ENCODE peak calls at places on chromosomes 3 and 15, in four cellular contexts. One of them, this sample, is unnamed.

GRCh38 chr15:49235446-49236207 is 65.6 kb downstream of the GALK2 start:
- DNase-seq in AG04449: peak
- DNase-seq in right cardiac atrium: peak
- DNase-seq in A549: peak
- DNase-seq in this sample: peak

GRCh38 chr3:128794788-128795649 is 69.0 kb downstream of the RAB7A start:
- DNase-seq in AG04449: no peak
- DNase-seq in right cardiac atrium: peak
- DNase-seq in A549: peak
- DNase-seq in this sample: no peak

GRCh38 chr3:147509444-147509843 is 100.3 kb downstream of the ZIC1 start:
- DNase-seq in AG04449: no peak
- DNase-seq in right cardiac atrium: peak
- DNase-seq in A549: no peak
- DNase-seq in this sample: no peak

GRCh38 chr3:127951276-127951675 is 36.2 kb downstream of the KBTBD12 start:
- DNase-seq in AG04449: no peak
- DNase-seq in right cardiac atrium: peak
- DNase-seq in A549: no peak
- DNase-seq in this sample: no peak

GRCh38 chr3:179348325-179349013 is 960 bp downstream of the MFN1 start:
- DNase-seq in AG04449: no peak
- DNase-seq in right cardiac atrium: no peak
- DNase-seq in A549: no peak
- DNase-seq in this sample: no peak

GRCh38 chr3:9994086-9994844 is 7.6 kb upstream of the EMC3 start:
- DNase-seq in AG04449: no peak
- DNase-seq in right cardiac atrium: no peak
- DNase-seq in A549: no peak
- DNase-seq in this sample: peak

GRCh38 chr3:132716372-132716771 is 5.8 kb downstream of the NPHP3 start:
- DNase-seq in AG04449: no peak
- DNase-seq in right cardiac atrium: no peak
- DNase-seq in A549: no peak
- DNase-seq in this sample: no peak

GRCh38 chr3:141399200-141399599 is 30.9 kb downstream of the ZBTB38 start:
- DNase-seq in AG04449: no peak
- DNase-seq in right cardiac atrium: no peak
- DNase-seq in A549: no peak
- DNase-seq in this sample: no peak

GRCh38 chr3:151770941-151771340 is 37.2 kb downstream of the AADACL2 start:
- DNase-seq in AG04449: no peak
- DNase-seq in right cardiac atrium: peak
- DNase-seq in A549: peak
- DNase-seq in this sample: peak

GRCh38 chr3:48411606-48412374 is 18.1 kb downstream of the PLXNB1 start:
- DNase-seq in AG04449: no peak
- DNase-seq in right cardiac atrium: no peak
- DNase-seq in A549: no peak
- DNase-seq in this sample: no peak

GRCh38 chr3:119340014-119340413 is 45.8 kb downstream of the ARHGAP31 start:
- DNase-seq in AG04449: no peak
- DNase-seq in right cardiac atrium: no peak
- DNase-seq in A549: no peak
- DNase-seq in this sample: no peak

GRCh38 chr15:93130111-93130510 is 41.1 kb upstream of the RGMA start:
- DNase-seq in AG04449: no peak
- DNase-seq in right cardiac atrium: no peak
- DNase-seq in A549: no peak
- DNase-seq in this sample: no peak

GRCh38 chr3:18228060-18228459 is 197.1 kb downstream of the SATB1 start:
- DNase-seq in AG04449: no peak
- DNase-seq in right cardiac atrium: no peak
- DNase-seq in A549: no peak
- DNase-seq in this sample: no peak

GRCh38 chr3:191119415-191120295 is 79.4 kb upstream of the OSTN start:
- DNase-seq in AG04449: no peak
- DNase-seq in right cardiac atrium: no peak
- DNase-seq in A549: no peak
- DNase-seq in this sample: no peak

GRCh38 chr3:159765025-159765859 is 223.4 kb upstream of the IL12A start:
- DNase-seq in AG04449: peak
- DNase-seq in right cardiac atrium: peak
- DNase-seq in A549: peak
- DNase-seq in this sample: peak
- H3K4me3 ChIP-seq in AG04449: peak
- H3K4me3 ChIP-seq in right cardiac atrium: peak
- H3K4me3 ChIP-seq in A549: peak
- H3K4me3 ChIP-seq in this sample: peak

GRCh38 chr15:68252925-68253534 is 23.5 kb upstream of the CLN6 start:
- DNase-seq in AG04449: no peak
- DNase-seq in right cardiac atrium: no peak
- DNase-seq in A549: peak
- DNase-seq in this sample: peak
- H3K4me3 ChIP-seq in AG04449: no peak
- H3K4me3 ChIP-seq in right cardiac atrium: no peak
- H3K4me3 ChIP-seq in A549: no peak
- H3K4me3 ChIP-seq in this sample: no peak

GRCh38 chr3:108718454-108718853 is 38.8 kb downstream of the RETNLB start:
- DNase-seq in AG04449: no peak
- DNase-seq in right cardiac atrium: no peak
- DNase-seq in A549: no peak
- DNase-seq in this sample: no peak
- H3K4me3 ChIP-seq in AG04449: no peak
- H3K4me3 ChIP-seq in right cardiac atrium: no peak
- H3K4me3 ChIP-seq in A549: no peak
- H3K4me3 ChIP-seq in this sample: no peak

DNA sequence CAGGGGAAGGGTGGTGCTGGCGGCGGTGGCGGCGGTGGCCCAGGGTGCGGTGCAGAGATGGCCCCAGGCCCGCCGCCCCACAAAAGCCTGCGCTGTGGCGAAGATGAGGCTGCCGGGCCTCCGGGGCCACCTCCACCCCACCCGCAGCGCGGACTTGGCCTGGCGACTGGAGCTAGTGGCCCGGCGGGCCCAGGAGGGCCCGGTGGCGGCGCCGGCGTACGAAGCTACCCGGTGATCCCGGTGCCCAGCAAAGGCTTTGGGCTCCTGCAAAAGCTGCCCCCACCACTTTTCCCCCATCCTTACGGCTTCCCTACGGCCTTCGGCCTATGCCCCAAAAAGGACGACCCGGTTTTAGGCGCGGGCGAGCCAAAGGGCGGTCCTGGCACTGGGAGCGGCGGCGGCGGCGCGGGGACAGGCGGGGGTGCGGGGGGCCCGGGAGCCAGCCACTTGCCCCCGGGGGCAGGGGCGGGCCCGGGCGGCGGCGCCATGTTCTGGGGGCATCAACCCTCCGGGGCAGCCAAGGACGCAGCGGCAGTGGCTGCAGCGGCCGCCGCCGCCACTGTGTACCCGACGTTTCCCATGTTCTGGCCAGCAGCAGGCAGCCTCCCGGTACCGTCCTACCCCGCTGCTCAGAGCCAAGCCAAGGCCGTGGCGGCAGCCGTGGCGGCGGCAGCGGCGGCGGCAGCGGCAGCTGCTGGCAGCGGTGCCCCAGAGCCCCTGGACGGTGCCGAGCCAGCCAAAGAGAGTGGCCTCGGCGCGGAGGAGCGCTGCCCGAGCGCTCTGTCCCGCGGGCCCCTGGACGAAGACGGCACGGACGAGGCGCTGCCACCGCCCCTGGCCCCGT is 1.6 kb downstream of the SKOR1 start:
- DNase-seq in AG04449: no peak
- DNase-seq in right cardiac atrium: no peak
- DNase-seq in A549: no peak
- DNase-seq in this sample: no peak
- H3K4me3 ChIP-seq in AG04449: no peak
- H3K4me3 ChIP-seq in right cardiac atrium: no peak
- H3K4me3 ChIP-seq in A549: peak
- H3K4me3 ChIP-seq in this sample: no peak